ENCODE peak calls at places on chromosomes 7 and 10, in eight cellular contexts. G, A, Z, U, Q, S, N and W are unnamed samples.

GRCh38 chr10:18571780-18572179 is 79.6 kb downstream of the NSUN6 start:
- DNase-seq in Z (no peak), G (no peak), N (peak), S (no peak), Q (no peak), U (no peak), A (no peak), W (no peak)

GRCh38 chr10:88037623-88038022 is 174.2 kb downstream of the PTEN start:
- DNase-seq in U (no peak), S (no peak), A (no peak), N (no peak), Z (no peak), Q (no peak), G (no peak), W (no peak)

GRCh38 chr10:89352039-89352597 is 24.3 kb downstream of the IFIT3 start:
- DNase-seq in S (peak), G (peak), Q (peak), U (no peak), Z (no peak), N (peak), A (no peak), W (peak)

GRCh38 chr10:129963076-129963830 is 821 bp downstream of the EBF3 start:
- DNase-seq in Z (no peak), S (peak), G (no peak), U (no peak), N (peak), A (peak), Q (peak), W (no peak)

GRCh38 chr10:118422241-118422640 is 80.1 kb upstream of the FAM204A start:
- DNase-seq in Z (no peak), Q (no peak), A (no peak), S (no peak), U (no peak), G (no peak), N (no peak), W (no peak)

GRCh38 chr10:5975641-5976473 is 1.5 kb downstream of the IL15RA start:
- DNase-seq in U (peak), Z (peak), Q (no peak), G (no peak), A (no peak), S (peak), N (no peak), W (peak)

GRCh38 chr10:47379901-47380300 is 4.2 kb downstream of the ZNF488 start:
- DNase-seq in G (no peak), A (no peak), Q (no peak), N (no peak), U (no peak), S (no peak), Z (no peak), W (no peak)

GRCh38 chr7:155090647-155091046 is 20.5 kb downstream of the HTR5A start:
- DNase-seq in Q (no peak), Z (no peak), S (no peak), U (peak), N (no peak), G (peak), A (no peak), W (no peak)

GRCh38 chr7:29598607-29599006 is 35.0 kb downstream of the PRR15 start:
- DNase-seq in G (no peak), S (no peak), Q (no peak), U (no peak), Z (no peak), N (no peak), A (no peak), W (no peak)

GRCh38 chr7:115679976-115680375 is 350.6 kb downstream of the TFEC start:
- DNase-seq in N (peak), U (peak), S (peak), Z (no peak), A (no peak), G (peak), Q (peak), W (peak)

GRCh38 chr7:69467826-69468225 is 130.4 kb upstream of the AUTS2 start:
- DNase-seq in Q (no peak), S (no peak), Z (no peak), U (no peak), A (no peak), G (no peak), N (peak), W (no peak)

GRCh38 chr7:48419401-48419800 is 248.1 kb downstream of the ABCA13 start:
- DNase-seq in S (no peak), N (no peak), U (no peak), Q (no peak), G (peak), Z (no peak), A (no peak), W (no peak)

GRCh38 chr7:94252124-94252523 is 142.6 kb upstream of the COL1A2 start:
- DNase-seq in S (no peak), N (no peak), G (no peak), Q (no peak), U (no peak), Z (no peak), A (no peak), W (no peak)

GRCh38 chr7:20197125-20197524 is 20.1 kb downstream of the MACC1 start:
- DNase-seq in N (no peak), S (no peak), A (no peak), U (no peak), Q (no peak), G (no peak), Z (no peak), W (no peak)

GRCh38 chr7:1458676-1459511 is at the start of gene MICALL2:
- DNase-seq in A (no peak), G (peak), N (peak), Q (peak), U (peak), Z (no peak), S (peak), W (no peak)

GRCh38 chr7:56483861-56484550 is 367.8 kb upstream of the NUPR2 start:
- DNase-seq in G (no peak), N (no peak), S (no peak), Q (no peak), Z (no peak), A (no peak), U (no peak), W (no peak)

GRCh38 chr7:150621376-150621775 is 10.8 kb downstream of the GIMAP6 start:
- DNase-seq in Z (no peak), G (no peak), S (no peak), Q (no peak), N (no peak), A (no peak), U (no peak), W (peak)

GRCh38 chr7:39702133-39702532 is 78.8 kb downstream of the RALA start:
- DNase-seq in Q (no peak), S (no peak), N (no peak), Z (no peak), A (no peak), U (no peak), G (no peak), W (no peak)

GRCh38 chr10:128489324-128490247 is 363.4 kb upstream of the MKI67 start:
- DNase-seq in Z (no peak), A (no peak), Q (no peak), N (no peak), G (no peak), U (no peak), S (no peak), W (no peak)

GRCh38 chr7:112001089-112001826 is 204.9 kb downstream of the DOCK4 start:
- DNase-seq in N (peak), Q (no peak), A (no peak), U (no peak), S (peak), G (peak), Z (no peak), W (no peak)

GRCh38 chr10:86376852-86377796 is 10.5 kb upstream of the GRID1 start:
- DNase-seq in S (peak), Z (peak), Q (peak), G (peak), U (peak), A (no peak), N (peak), W (peak)

GRCh38 chr7:80361948-80362347 is 149.9 kb downstream of the GNAT3 start:
- DNase-seq in S (no peak), U (no peak), A (no peak), G (no peak), N (peak), Q (no peak), Z (no peak), W (no peak)

GRCh38 chr10:48523820-48524758 is 80.8 kb downstream of the ARHGAP22 start:
- DNase-seq in Q (peak), S (peak), N (no peak), Z (no peak), A (no peak), G (no peak), U (no peak), W (no peak)

GRCh38 chr10:72221278-72221677 is 5.2 kb upstream of the ASCC1 start:
- DNase-seq in U (no peak), Q (no peak), N (no peak), Z (no peak), S (no peak), G (no peak), A (no peak), W (no peak)
- TF ChIP-seq CTCF in U (no peak), Q (no peak), N (no peak), Z (no peak), S (no peak), G (no peak), A (no peak), W (no peak)

GRCh38 chr10:97715259-97715874 is 1.8 kb downstream of the MARVELD1 start:
- DNase-seq in G (no peak), N (no peak), U (no peak), A (no peak), Q (no peak), Z (no peak), S (no peak), W (no peak)
- H3K4me3 ChIP-seq in G (peak), N (peak), U (no peak), A (no peak), Q (no peak), Z (no peak), S (peak), W (no peak)

GRCh38 chr10:19930936-19931859 is 115.0 kb downstream of the PLXDC2 start:
- DNase-seq in Q (no peak), Z (no peak), N (peak), G (peak), U (no peak), S (peak), A (no peak), W (no peak)

GRCh38 chr10:19933772-19934171 is 117.5 kb downstream of the PLXDC2 start:
- DNase-seq in A (no peak), Q (no peak), U (no peak), Z (no peak), G (no peak), S (no peak), N (no peak), W (no peak)

GRCh38 chr10:19935106-19935505 is 118.9 kb downstream of the PLXDC2 start:
- DNase-seq in G (no peak), Q (no peak), S (no peak), A (no peak), N (no peak), Z (no peak), U (no peak), W (no peak)

GRCh38 chr10:19931886-19932285 is 115.7 kb downstream of the PLXDC2 start:
- DNase-seq in S (peak), U (no peak), Z (no peak), N (no peak), A (no peak), G (no peak), Q (no peak), W (no peak)

DNA sequence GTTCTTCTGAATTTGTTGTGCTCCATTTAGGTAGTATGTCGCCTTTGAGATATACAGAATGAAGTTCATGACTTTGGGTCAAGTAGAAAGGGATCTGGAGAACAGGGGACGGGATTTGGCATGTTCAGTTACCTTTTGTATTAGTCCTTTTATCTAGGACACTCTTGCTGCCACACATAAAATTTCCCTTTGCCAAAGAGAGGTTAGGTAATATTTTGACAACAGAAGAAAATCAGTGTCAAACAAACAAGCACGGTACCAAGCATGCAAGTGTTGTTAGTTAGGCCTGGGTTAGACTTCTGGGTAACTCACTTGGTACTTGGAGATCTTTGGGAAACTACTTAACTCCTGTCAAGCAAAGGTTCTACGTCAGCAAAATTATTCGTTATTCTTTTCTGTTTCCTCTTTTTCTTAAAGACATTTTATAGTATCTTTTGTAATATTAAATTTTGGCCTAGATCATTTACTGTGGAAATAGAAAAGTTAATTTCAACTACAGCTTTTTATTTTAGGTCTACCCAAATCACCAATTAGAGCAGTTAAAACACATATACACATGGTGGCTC is 116.7 kb downstream of the PLXDC2 start:
- DNase-seq in U (no peak), G (no peak), Q (no peak), N (no peak), S (no peak), Z (no peak), A (no peak), W (no peak)
- TF ChIP-seq CTCF in U (no peak), G (no peak), Q (no peak), N (no peak), S (no peak), Z (no peak), A (no peak), W (no peak)

DNA sequence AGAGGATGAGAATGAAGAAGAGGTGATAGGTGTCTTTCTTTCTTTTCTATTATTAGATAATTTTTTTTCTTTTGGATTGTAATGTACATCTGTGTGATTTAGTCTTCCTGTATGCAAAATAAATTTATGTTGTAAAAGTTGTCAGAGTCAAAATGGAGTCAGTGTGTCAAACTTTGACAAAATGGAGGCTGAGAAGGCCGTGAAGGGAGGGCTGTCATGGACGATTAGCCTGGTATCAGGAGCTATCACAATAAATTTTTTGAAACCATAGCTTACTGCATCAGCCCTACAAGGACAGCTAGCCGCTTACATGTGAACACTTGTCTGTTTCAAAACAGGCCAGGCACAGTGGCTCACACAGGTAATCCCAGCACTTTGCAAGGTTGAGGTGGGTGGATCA is 67.6 kb downstream of the EXOC6 start:
- DNase-seq in Q (no peak), Z (no peak), U (no peak), A (no peak), N (no peak), G (no peak), S (no peak), W (no peak)
- H3K4me3 ChIP-seq in Q (no peak), Z (no peak), U (no peak), A (no peak), N (no peak), G (no peak), S (no peak), W (no peak)

GRCh38 chr7:117672433-117672832 is 192.6 kb downstream of the CFTR start:
- DNase-seq in Z (no peak), S (no peak), A (no peak), Q (no peak), G (no peak), N (no peak), U (no peak), W (no peak)

GRCh38 chr7:117667456-117667855 is 187.6 kb downstream of the CFTR start:
- DNase-seq in S (peak), N (peak), U (no peak), Z (no peak), A (no peak), G (no peak), Q (no peak), W (no peak)

GRCh38 chr7:117673367-117673766 is 193.5 kb downstream of the CFTR start:
- DNase-seq in Z (no peak), A (no peak), G (no peak), N (peak), S (peak), Q (peak), U (no peak), W (no peak)

GRCh38 chr7:117666689-117667088 is 186.9 kb downstream of the CFTR start:
- DNase-seq in Z (no peak), U (no peak), G (no peak), A (no peak), Q (no peak), S (no peak), N (no peak), W (no peak)

GRCh38 chr7:117669818-117670217 is 190.0 kb downstream of the CFTR start:
- DNase-seq in Z (no peak), S (no peak), U (no peak), Q (peak), G (no peak), A (no peak), N (no peak), W (no peak)
- TF ChIP-seq CTCF in Z (no peak), S (no peak), U (no peak), Q (no peak), G (no peak), A (no peak), N (no peak), W (no peak)

GRCh38 chr10:660980-661890 is 28.2 kb downstream of the DIP2C start:
- DNase-seq in Z (no peak), G (no peak), N (no peak), S (no peak), U (no peak), Q (no peak), A (no peak), W (no peak)
- H3K4me3 ChIP-seq in Z (no peak), G (no peak), N (no peak), S (no peak), U (no peak), Q (no peak), A (no peak), W (no peak)